ENCODE peak calls at places on chromosomes 3 and 15, in six cellular contexts. D is neuronal stem cell, S is H9, I is IMR-90, Z is H1, Q is mesenchymal stem cell. M is an unnamed sample.

GRCh38 chr3:184874709-184875644 is 63.0 kb downstream of the VPS8 start:
- DNase-seq in D (peak; percentile 21), S (no peak), I (peak; percentile 32), Z (no peak), Q (peak; percentile 31), M (peak; percentile 50)

GRCh38 chr15:81270781-81271491 is 53.0 kb downstream of the STARD5 start:
- DNase-seq in D (peak; percentile 65), S (no peak), I (peak; percentile 77), Z (no peak), Q (no peak), M (no peak)

GRCh38 chr3:56854856-56855620 is 53.3 kb upstream of the ARHGEF3 start:
- DNase-seq in D (no peak), S (no peak), I (no peak), Z (no peak), Q (no peak), M (no peak)

GRCh38 chr3:177753498-177754155 is 556.3 kb upstream of the TBL1XR1 start:
- DNase-seq in D (no peak), S (no peak), I (peak; percentile 39), Z (no peak), Q (no peak), M (no peak)

GRCh38 chr3:81425198-81425868 is 336.1 kb downstream of the GBE1 start:
- DNase-seq in D (no peak), S (no peak), I (peak; percentile 1), Z (peak; percentile 9), Q (no peak), M (peak; percentile 92)

GRCh38 chr15:52421029-52421428 is 107.7 kb downstream of the MYO5A start:
- DNase-seq in D (no peak), S (no peak), I (no peak), Z (no peak), Q (no peak), M (no peak)

GRCh38 chr3:33911525-33912322 is 113.3 kb downstream of the PDCD6IP start:
- DNase-seq in D (no peak), S (no peak), I (peak; percentile 65), Z (no peak), Q (peak; percentile 42), M (peak; percentile 23)

GRCh38 chr3:87088984-87089841 is 98.3 kb upstream of the VGLL3 start:
- DNase-seq in D (no peak), S (peak; percentile 38), I (peak; percentile 71), Z (no peak), Q (no peak), M (no peak)

GRCh38 chr3:31102196-31102879 is 207.9 kb upstream of the GADL1 start:
- DNase-seq in D (no peak), S (no peak), I (no peak), Z (no peak), Q (no peak), M (no peak)

GRCh38 chr3:185939721-185940120 is 1.9 kb upstream of the TRA2B start:
- DNase-seq in D (no peak), S (no peak), I (no peak), Z (no peak), Q (no peak), M (no peak)

GRCh38 chr15:65663521-65663920 is 41.8 kb downstream of the SLC24A1 start:
- DNase-seq in D (no peak), S (no peak), I (no peak), Z (no peak), Q (no peak), M (no peak)

GRCh38 chr15:39828374-39828931 is 45.8 kb upstream of the FSIP1 start:
- DNase-seq in D (no peak), S (no peak), I (peak; percentile 60), Z (no peak), Q (peak; percentile 76), M (peak; percentile 45)

GRCh38 chr3:4474683-4475490 is 7.8 kb upstream of the SUMF1 start:
- DNase-seq in D (peak; percentile 31), S (no peak), I (peak; percentile 69), Z (no peak), Q (peak; percentile 24), M (no peak)

GRCh38 chr15:34655198-34655770 is 71.8 kb upstream of the GOLGA8B start:
- DNase-seq in D (no peak), S (no peak), I (no peak), Z (no peak), Q (no peak), M (no peak)

GRCh38 chr3:192884831-192885356 is 32.8 kb downstream of the MB21D2 start:
- DNase-seq in D (no peak), S (no peak), I (peak; percentile 72), Z (no peak), Q (peak; percentile 62), M (no peak)

GRCh38 chr15:55960946-55961345 is 32.5 kb downstream of the NEDD4 start:
- DNase-seq in D (no peak), S (no peak), I (no peak), Z (no peak), Q (no peak), M (no peak)

GRCh38 chr3:4977001-4977888 is 2.0 kb upstream of the BHLHE40 start:
- DNase-seq in D (no peak), S (peak; percentile 77), I (peak; percentile 84), Z (no peak), Q (peak; percentile 97), M (peak; percentile 96)

GRCh38 chr3:123641505-123641904 is 56.7 kb upstream of the HACD2 start:
- DNase-seq in D (no peak), S (no peak), I (no peak), Z (no peak), Q (no peak), M (no peak)

GRCh38 chr3:58532794-58533220 is 4.2 kb downstream of the ACOX2 start:
- DNase-seq in D (peak; percentile 56), S (peak; percentile 77), I (peak; percentile 65), Z (peak; percentile 51), Q (peak; percentile 84), M (peak; percentile 86)

GRCh38 chr15:85582719-85583089 is 202.3 kb downstream of the AKAP13 start:
- DNase-seq in D (no peak), S (no peak), I (peak; percentile 46), Z (no peak), Q (peak; percentile 33), M (no peak)

GRCh38 chr15:49808341-49808740 is 187.5 kb downstream of the DTWD1 start:
- DNase-seq in D (no peak), S (no peak), I (no peak), Z (no peak), Q (no peak), M (no peak)

GRCh38 chr3:32552013-32552412 is 18.6 kb downstream of the DYNC1LI1 start:
- DNase-seq in D (no peak), S (no peak), I (no peak), Z (no peak), Q (no peak), M (no peak)

GRCh38 chr3:32553973-32554372 is 16.7 kb downstream of the DYNC1LI1 start:
- DNase-seq in D (no peak), S (no peak), I (no peak), Z (no peak), Q (no peak), M (no peak)

GRCh38 chr3:32553459-32553858 is 17.2 kb downstream of the DYNC1LI1 start:
- DNase-seq in D (no peak), S (no peak), I (no peak), Z (no peak), Q (no peak), M (no peak)

GRCh38 chr3:32557640-32558352 is 12.9 kb downstream of the DYNC1LI1 start:
- DNase-seq in D (no peak), S (no peak), I (no peak), Z (no peak), Q (no peak), M (no peak)

DNA sequence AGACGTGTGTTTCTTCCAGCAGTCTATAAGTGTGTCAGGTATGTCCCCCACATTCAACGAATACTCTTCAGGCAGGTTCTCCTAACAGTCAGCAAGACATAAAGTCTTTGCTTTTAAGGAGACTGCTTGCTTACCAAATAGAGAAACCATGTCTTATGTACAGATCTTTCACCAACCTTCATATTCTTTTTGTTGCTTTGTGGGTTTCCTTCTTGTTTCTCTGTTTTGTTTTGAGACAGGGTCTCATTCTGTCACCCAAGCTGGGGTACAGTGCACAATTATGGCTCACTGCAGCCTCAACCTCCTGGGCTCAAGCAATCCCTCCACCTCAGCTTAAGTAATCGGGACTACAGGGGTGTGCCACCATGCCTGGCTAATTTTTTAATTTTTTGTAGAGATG is 14.3 kb downstream of the DYNC1LI1 start:
- DNase-seq in D (no peak), S (no peak), I (no peak), Z (no peak), Q (no peak), M (no peak)
- H2BK15ac ChIP-seq in D (no peak overlapping the region), S (no peak overlapping the region), I (no peak overlapping the region), Z (no peak overlapping the region), Q (no peak overlapping the region), M (no peak overlapping the region)

GRCh38 chr15:60395276-60396011 is 2.3 kb downstream of the ANXA2 start:
- DNase-seq in D (no peak), S (no peak), I (no peak), Z (no peak), Q (peak; percentile 26), M (no peak)

GRCh38 chr15:60396560-60396963 is 1.2 kb downstream of the ANXA2 start:
- DNase-seq in D (no peak), S (no peak), I (no peak), Z (no peak), Q (peak; percentile 39), M (no peak)

GRCh38 chr15:60396100-60396499 is 1.7 kb downstream of the ANXA2 start:
- DNase-seq in D (no peak), S (no peak), I (no peak), Z (no peak), Q (peak; percentile 47), M (peak; percentile 63)

GRCh38 chr15:60397772-60398445 is at the start of gene ANXA2:
- DNase-seq in D (no peak), S (peak; percentile 86), I (peak; percentile 84), Z (no peak), Q (peak; percentile 90), M (peak; percentile 91)

GRCh38 chr15:60396964-60397771 is 618 bp downstream of the ANXA2 start:
- DNase-seq in D (no peak), S (peak; percentile 65), I (peak; percentile 68), Z (no peak), Q (peak; percentile 82), M (peak; percentile 86)
- H4K8ac ChIP-seq in D (no peak overlapping the region), S (no peak overlapping the region), I (peak overlapping the region; percentile 85), Z (no peak overlapping the region), Q (peak overlapping the region; percentile 100), M (peak overlapping the region; percentile 30)

GRCh38 chr15:67116742-67117141 is 51.3 kb downstream of the SMAD3 start:
- DNase-seq in D (no peak), S (no peak), I (peak; percentile 73), Z (no peak), Q (peak; percentile 67), M (peak; percentile 74)

GRCh38 chr15:67118808-67119207 is 53.4 kb downstream of the SMAD3 start:
- DNase-seq in D (no peak), S (no peak), I (no peak), Z (no peak), Q (no peak), M (no peak)

GRCh38 chr15:67119238-67119846 is 53.9 kb downstream of the SMAD3 start:
- DNase-seq in D (no peak), S (no peak), I (no peak), Z (no peak), Q (no peak), M (no peak)

GRCh38 chr15:67115567-67115966 is 50.2 kb downstream of the SMAD3 start:
- DNase-seq in D (no peak), S (no peak), I (no peak), Z (no peak), Q (no peak), M (no peak)

GRCh38 chr15:67117356-67117755 is 52.0 kb downstream of the SMAD3 start:
- DNase-seq in D (no peak), S (no peak), I (peak; percentile 85), Z (no peak), Q (peak; percentile 81), M (no peak)
- H3K4me1 ChIP-seq in D (peaks cover 12% of the 10 kb centered on the region), S (no peaks in the 10 kb centered on the region), I (peaks cover 66% of the 10 kb centered on the region), Z (peaks cover 2% of the 10 kb centered on the region), Q (peaks cover 17% of the 10 kb centered on the region), M (peaks cover 11% of the 10 kb centered on the region)

GRCh38 chr3:146818301-146818700 is 213.2 kb upstream of the PLSCR5 start:
- DNase-seq in D (no peak), S (no peak), I (no peak), Z (no peak), Q (no peak), M (no peak)
- H2BK15ac ChIP-seq in D (no peak overlapping the region), S (no peak overlapping the region), I (no peak overlapping the region), Z (no peak overlapping the region), Q (no peak overlapping the region), M (no peak overlapping the region)

M was measured in mesendoderm.